ENCODE peak calls at places on chromosomes 6 and 20, in four cellular contexts. H is SK-N-SH, U is GM12878, A is K562. L is an unnamed sample.

GRCh38 chr6:40550096-40550731 is 37.0 kb downstream of the LRFN2 start:
- DNase-seq in U (no peak), A (peak), H (peak), L (no peak)

GRCh38 chr20:1017677-1018076 is 15.6 kb upstream of the RSPO4 start:
- DNase-seq in U (no peak), H (no peak), A (no peak), L (no peak)

GRCh38 chr20:25470045-25470444 is 62.6 kb downstream of the GINS1 start:
- DNase-seq in U (peak), A (peak), H (peak), L (peak)

GRCh38 chr20:34526466-34526865 is 10.2 kb downstream of the DYNLRB1 start:
- DNase-seq in H (no peak), U (no peak), A (no peak), L (no peak)

GRCh38 chr6:1792989-1793388 is 183.3 kb downstream of the FOXC1 start:
- DNase-seq in H (no peak), A (no peak), U (no peak), L (peak)

GRCh38 chr20:32229351-32229750 is 21.7 kb downstream of the POFUT1 start:
- DNase-seq in H (no peak), U (no peak), A (no peak), L (no peak)

GRCh38 chr6:150587637-150588036 is 12.0 kb upstream of the PLEKHG1 start:
- DNase-seq in U (no peak), A (no peak), H (no peak), L (no peak)

GRCh38 chr6:117481278-117481925 is 1.1 kb upstream of the DCBLD1 start:
- DNase-seq in U (no peak), H (no peak), A (peak), L (peak)

GRCh38 chr20:38152175-38153010 is 12.7 kb downstream of the TGM2 start:
- DNase-seq in H (peak), A (no peak), U (peak), L (no peak)

DNA sequence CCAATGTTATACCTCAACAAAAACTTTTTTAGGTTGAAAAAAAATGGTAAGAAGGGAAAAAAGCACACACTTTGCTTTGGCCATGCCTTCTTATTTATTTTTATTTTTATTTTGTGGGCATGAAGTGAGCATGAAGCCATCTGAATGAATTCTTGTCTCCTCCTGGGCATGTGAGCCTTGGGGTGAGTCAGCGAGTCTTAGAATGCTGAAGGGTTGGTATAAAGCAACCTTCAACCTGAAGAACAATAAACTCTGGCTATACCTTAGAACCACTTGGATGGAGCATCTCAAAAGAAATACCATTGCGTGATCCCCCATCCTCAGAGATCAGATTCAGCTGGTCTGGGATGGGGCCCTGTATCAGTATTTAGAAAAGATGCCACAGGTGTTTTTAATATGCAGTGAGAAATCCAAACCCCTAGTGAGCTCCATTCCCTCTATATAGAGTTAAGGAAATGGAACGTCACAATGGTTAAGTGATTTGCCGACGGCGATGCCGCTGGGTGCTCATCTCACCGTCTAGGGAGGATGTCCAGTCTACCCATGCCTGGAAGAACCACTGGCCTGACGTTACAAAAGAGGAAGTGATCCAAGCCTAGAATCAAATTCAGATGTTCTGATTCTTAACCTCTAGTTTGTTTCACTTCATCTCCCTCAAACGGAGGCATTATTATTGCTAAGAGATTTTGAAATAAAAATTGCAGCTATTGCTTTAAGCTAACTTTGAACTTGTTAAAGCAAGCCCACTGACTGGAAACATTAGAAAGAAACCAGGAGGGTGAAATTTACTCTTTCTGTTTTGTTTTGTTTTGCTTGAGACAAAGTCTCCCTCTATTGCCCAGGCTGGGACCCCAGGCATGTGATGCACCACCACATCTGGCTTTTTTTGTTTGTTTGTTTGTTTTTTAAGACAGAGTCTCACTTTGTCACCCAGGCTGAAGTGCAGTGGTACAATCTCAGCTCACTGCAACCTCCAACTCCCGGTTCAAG is 67.1 kb downstream of the EDN1 start:
- DNase-seq in H (no peak), U (peak), A (no peak), L (no peak)
- TF ChIP-seq USF1 in H (no peak), U (no peak), A (no peak), L (no peak)

GRCh38 chr6:111775145-111775936 is 97.9 kb downstream of the FYN start:
- DNase-seq in H (no peak), U (no peak), A (no peak), L (no peak)

GRCh38 chr6:111773501-111774345 is 99.5 kb downstream of the FYN start:
- DNase-seq in H (peak), A (no peak), U (no peak), L (no peak)

GRCh38 chr6:111772274-111772780 is 100.9 kb downstream of the FYN start:
- DNase-seq in A (no peak), U (no peak), H (no peak), L (no peak)

GRCh38 chr6:111776236-111777189 is 96.7 kb downstream of the FYN start:
- DNase-seq in H (no peak), U (no peak), A (no peak), L (no peak)

GRCh38 chr6:111774346-111774703 is 98.9 kb downstream of the FYN start:
- DNase-seq in U (no peak), A (no peak), H (no peak), L (no peak)
- TF ChIP-seq MAX in U (no peak), A (no peak), H (no peak), L (no peak)

DNA sequence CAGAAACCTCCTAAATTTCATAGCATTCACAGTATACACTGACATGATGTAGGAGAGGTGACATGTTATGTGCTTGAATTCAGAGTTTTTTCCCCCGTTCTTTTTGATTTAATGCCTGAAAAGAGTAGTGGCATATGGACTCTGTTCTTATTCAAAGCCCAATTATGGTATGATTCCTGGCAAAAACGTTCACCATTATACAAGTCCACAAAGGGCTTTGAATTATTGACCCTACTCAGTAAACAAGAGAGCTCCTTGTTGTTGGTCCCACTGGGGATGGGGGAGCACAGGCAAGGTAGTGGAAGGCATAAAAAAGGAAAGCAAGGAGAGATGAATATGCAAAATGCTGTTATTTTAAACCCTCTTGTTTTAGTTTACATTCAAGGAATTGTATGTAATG is 136.0 kb upstream of the AHI1 start:
- DNase-seq in H (no peak), U (no peak), A (no peak), L (no peak)
- TF ChIP-seq USF1 in H (no peak), U (no peak), A (no peak), L (no peak)

GRCh38 chr6:73779943-73780342 is 83.9 kb downstream of the CD109 start:
- DNase-seq in A (no peak), H (no peak), U (no peak), L (no peak)

GRCh38 chr6:73769976-73770375 is 74.0 kb downstream of the CD109 start:
- DNase-seq in A (no peak), U (no peak), H (no peak), L (no peak)

GRCh38 chr6:73768630-73769029 is 72.6 kb downstream of the CD109 start:
- DNase-seq in A (no peak), H (no peak), U (no peak), L (no peak)

GRCh38 chr6:73774311-73774766 is 78.3 kb downstream of the CD109 start:
- DNase-seq in H (no peak), U (peak), A (no peak), L (no peak)
- TF ChIP-seq MAX in H (no peak), U (no peak), A (no peak), L (no peak)

DNA sequence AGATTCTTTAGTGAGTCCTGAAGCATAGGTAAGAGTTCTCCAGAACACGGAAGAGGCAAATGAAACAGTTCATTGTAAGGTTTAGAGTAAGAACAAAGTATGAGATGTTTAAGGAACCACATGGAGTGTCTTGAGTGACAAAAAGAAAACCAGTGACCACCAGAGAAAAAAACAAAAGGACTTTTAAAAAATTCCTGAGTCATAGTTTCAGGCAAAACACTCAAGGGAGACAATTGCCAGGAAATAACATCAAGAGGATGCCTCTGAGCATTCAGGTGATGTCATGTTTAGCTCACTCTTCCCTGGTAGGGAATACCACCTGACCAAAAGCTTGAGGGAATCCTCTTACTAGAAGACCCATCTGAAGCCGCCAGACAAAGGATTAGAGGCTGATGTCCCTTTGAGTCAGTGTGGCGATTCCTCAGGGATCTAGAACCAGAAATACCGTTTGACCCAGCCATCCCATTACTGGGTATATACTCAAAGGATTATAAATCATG is 110.3 kb downstream of the COL19A1 start:
- DNase-seq in U (no peak), A (no peak), H (no peak), L (no peak)
- TF ChIP-seq USF1 in U (no peak), A (no peak), H (no peak), L (no peak)

GRCh38 chr6:125906158-125906998 is 50.2 kb upstream of the HINT3 start:
- DNase-seq in A (peak), H (peak), U (no peak), L (peak)
- TF ChIP-seq MAX in A (no peak), H (no peak), U (no peak), L (no peak)

L was measured in WTC11.